ENCODE peak calls at places on chromosomes 7 and 10, in five cellular contexts. G, M, P, R and A are unnamed samples.
A peak's percentile ranks its signal among the peaks of the same experiment; 100 is the strongest.

GRCh38 chr10:43221419-43222293 is 45.2 kb downstream of the RASGEF1A start:
- DNase-seq in G (no peak), M (peak; percentile 6), P (peak; percentile 57), R (no peak), A (peak; percentile 80)

GRCh38 chr10:66782776-66783175 is 143.1 kb upstream of the LRRTM3 start:
- DNase-seq in G (no peak), M (no peak), P (no peak), R (no peak), A (no peak)

GRCh38 chr10:81575007-81575406 is 300.0 kb upstream of the NRG3 start:
- DNase-seq in G (no peak), M (no peak), P (no peak), R (no peak), A (no peak)

GRCh38 chr10:97022616-97023015 is 163.1 kb downstream of the SLIT1 start:
- DNase-seq in G (no peak), M (no peak), P (no peak), R (no peak), A (no peak)

GRCh38 chr7:144255471-144255897 is 9.1 kb downstream of the OR2A7 start:
- DNase-seq in G (no peak), M (no peak), P (no peak), R (no peak), A (no peak)

GRCh38 chr10:60707841-60708240 is 70.4 kb upstream of the CDK1 start:
- DNase-seq in G (no peak), M (no peak), P (no peak), R (no peak), A (no peak)

GRCh38 chr7:18770852-18771251 is 275.3 kb downstream of the HDAC9 start:
- DNase-seq in G (no peak), M (no peak), P (no peak), R (no peak), A (no peak)

GRCh38 chr7:115009736-115010435 is 88.0 kb downstream of the MDFIC start:
- DNase-seq in G (peak; percentile 51), M (peak; percentile 30), P (no peak), R (no peak), A (no peak)

GRCh38 chr10:32942081-32942480 is 15.9 kb downstream of the ITGB1 start:
- DNase-seq in G (no peak), M (no peak), P (no peak), R (no peak), A (no peak)

DNA sequence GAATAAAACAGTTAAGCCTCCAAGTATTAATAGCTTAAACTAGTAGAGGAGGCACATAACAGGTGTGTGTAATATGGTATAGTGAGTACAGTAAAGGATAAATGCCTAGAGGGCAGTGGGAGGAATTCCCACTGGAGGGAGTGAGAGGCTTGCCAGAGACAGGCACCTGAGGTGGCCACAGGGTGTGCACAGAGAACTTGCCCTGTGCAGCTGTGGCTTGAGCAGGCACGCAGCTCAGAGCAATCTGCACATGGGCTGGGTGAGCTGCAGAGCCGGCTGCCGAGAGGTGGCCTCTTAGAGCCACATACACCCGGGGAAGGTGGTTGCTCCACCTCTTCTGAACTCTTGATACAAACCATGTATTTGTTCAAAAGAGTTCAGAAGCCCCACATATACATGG is 237.1 kb downstream of the COBL start:
- DNase-seq in G (no peak), M (no peak), P (no peak), R (no peak), A (peak; percentile 70)
- TF ChIP-seq CTCF in G (no peak), M (no peak), P (no peak), R (no peak), A (no peak)

GRCh38 chr7:103447073-103447960 is 1.3 kb upstream of the SLC26A5 start:
- DNase-seq in G (peak; percentile 49), M (no peak), P (peak; percentile 67), R (peak; percentile 38), A (no peak)
- TF ChIP-seq CTCF in G (no peak), M (peak; percentile 24), P (peak; percentile 48), R (peak; percentile 76), A (peak; percentile 67)

GRCh38 chr7:142587578-142588191 is 161.6 kb upstream of the PRSS1 start:
- DNase-seq in G (no peak), M (no peak), P (peak; percentile 36), R (peak; percentile 61), A (no peak)
- TF ChIP-seq CTCF in G (peak; percentile 21), M (peak; percentile 46), P (no peak), R (peak; percentile 88), A (peak; percentile 61)

GRCh38 chr7:117333168-117333567 is 10.3 kb upstream of the WNT2 start:
- DNase-seq in G (no peak), M (no peak), P (no peak), R (no peak), A (no peak)
- TF ChIP-seq CTCF in G (no peak), M (no peak), P (peak; percentile 59), R (no peak), A (no peak)

DNA sequence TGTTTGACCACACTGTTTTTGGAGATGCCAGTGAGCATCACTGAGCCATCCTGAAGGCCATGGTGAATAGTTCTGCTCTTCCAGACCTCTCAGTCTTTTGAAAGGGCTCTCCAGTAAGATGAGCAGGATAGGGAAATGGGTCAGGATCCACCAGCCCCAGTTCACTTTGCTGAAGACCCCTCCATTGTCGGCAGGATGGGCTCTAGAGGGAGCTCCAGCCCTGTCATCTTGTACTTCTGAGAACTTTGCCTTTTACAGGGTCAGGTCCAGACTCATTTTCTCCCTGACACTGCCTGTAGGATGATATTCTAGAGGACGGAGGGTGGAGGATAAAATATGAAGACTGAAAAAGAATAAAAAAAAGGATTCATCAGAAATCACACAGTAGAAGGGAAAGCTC is 13.1 kb downstream of the LHFPL3 start:
- DNase-seq in G (no peak), M (no peak), P (peak; percentile 58), R (peak; percentile 7), A (no peak)
- TF ChIP-seq CTCF in G (no peak), M (no peak), P (no peak), R (peak; percentile 65), A (no peak)

GRCh38 chr7:137940656-137941518 is 61.0 kb downstream of the CREB3L2 start:
- DNase-seq in G (no peak), M (no peak), P (no peak), R (no peak), A (no peak)
- TF ChIP-seq CTCF in G (no peak), M (no peak), P (no peak), R (no peak), A (no peak)

DNA sequence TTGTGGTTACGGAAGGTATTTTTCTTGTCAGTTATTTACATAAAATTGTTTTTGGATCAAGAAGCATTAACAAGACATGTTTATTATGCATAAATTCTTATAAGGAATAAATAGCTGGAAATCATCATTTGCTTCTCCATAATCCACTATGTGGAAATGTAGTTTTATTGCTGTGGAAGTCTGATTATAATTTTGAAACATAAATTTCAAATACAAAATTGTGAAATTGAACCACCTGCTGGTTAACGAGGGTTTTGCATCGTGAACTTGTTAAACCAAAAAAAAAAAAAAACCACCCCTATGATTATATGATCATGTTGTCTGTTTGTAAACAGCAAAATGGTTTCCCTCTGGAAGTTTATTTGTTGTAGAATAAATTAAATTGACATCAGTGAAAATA is 25.9 kb downstream of the ABRAXAS2 start:
- DNase-seq in G (no peak), M (no peak), P (no peak), R (peak; percentile 51), A (no peak)
- TF ChIP-seq CTCF in G (no peak), M (peak; percentile 62), P (peak; percentile 94), R (peak; percentile 84), A (peak; percentile 62)

DNA sequence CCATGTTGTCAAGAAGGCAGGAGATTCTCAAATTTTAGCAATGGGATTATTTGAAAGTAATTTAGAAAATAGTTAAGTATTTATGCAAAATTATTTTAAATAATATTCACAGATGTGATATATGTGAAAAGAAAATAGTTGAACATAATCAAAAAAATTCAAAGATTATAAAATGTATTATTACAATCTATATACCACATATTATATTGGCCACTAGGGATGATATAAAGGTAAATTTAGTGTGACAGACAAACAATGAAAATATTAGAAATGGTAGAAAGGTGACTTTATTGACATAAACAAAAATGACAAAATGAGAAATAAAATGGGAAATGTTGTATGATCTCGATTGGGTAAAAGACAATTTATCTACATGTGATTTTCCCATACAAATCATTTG is 385.5 kb downstream of the PCDH15 start:
- DNase-seq in G (no peak), M (no peak), P (no peak), R (no peak), A (no peak)
- TF ChIP-seq CTCF in G (no peak), M (no peak), P (peak; percentile 15), R (peak; percentile 55), A (no peak)

DNA sequence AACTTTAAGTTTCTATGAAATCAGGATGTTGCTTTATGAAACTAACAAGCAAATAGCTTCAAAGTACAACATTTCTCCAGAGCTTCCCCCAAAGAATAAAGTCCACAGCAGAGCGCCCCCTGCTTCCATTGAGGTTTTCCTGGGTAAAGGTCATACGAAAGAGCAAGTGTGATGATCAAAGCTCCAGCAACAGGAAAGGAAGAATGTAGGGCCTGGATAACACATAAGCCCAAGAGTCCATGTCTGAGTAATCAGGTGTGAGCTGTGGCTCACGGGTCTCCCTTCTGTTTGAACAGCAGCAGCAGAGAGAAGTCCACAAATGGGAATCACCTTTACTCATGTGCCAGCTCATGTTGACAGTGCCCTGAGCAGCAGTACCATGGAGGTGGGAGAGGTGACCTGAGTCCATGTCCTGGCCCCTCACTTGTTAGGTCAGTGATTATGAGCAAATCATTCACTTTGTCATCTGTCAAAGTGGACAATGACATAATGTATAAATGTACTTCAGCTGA is 50.5 kb downstream of the MRPL32 start:
- DNase-seq in G (no peak), M (no peak), P (no peak), R (no peak), A (no peak)
- TF ChIP-seq CTCF in G (no peak), M (no peak), P (no peak), R (peak; percentile 42), A (no peak)